ENCODE peak calls at places on chromosomes 1 and 21, in five cellular contexts. One of them, this sample, is unnamed.

GRCh38 chr1:220813013-220813412 is 26.3 kb downstream of the MTARC1 start:
- DNase-seq in DMS79: no peak
- DNase-seq in AG09309: no peak
- DNase-seq in retinal pigment epithelial cell: no peak
- DNase-seq in nephron progenitor cell: no peak
- DNase-seq in this sample: no peak

GRCh38 chr1:9728451-9729295 is 77.1 kb downstream of the PIK3CD start:
- DNase-seq in AG09309: no peak
- DNase-seq in retinal pigment epithelial cell: no peak
- DNase-seq in DMS79: no peak
- DNase-seq in nephron progenitor cell: no peak
- DNase-seq in this sample: no peak

GRCh38 chr1:25779387-25779786 is 20.6 kb upstream of the SELENON start:
- DNase-seq in retinal pigment epithelial cell: no peak
- DNase-seq in AG09309: no peak
- DNase-seq in nephron progenitor cell: no peak
- DNase-seq in DMS79: no peak
- DNase-seq in this sample: no peak

GRCh38 chr1:46410156-46411009 is 16.3 kb downstream of the FAAH start:
- DNase-seq in nephron progenitor cell: no peak
- DNase-seq in retinal pigment epithelial cell: no peak
- DNase-seq in AG09309: no peak
- DNase-seq in DMS79: no peak
- DNase-seq in this sample: no peak

GRCh38 chr1:192589813-192590212 is 14.2 kb downstream of the RGS1 start:
- DNase-seq in DMS79: no peak
- DNase-seq in AG09309: no peak
- DNase-seq in nephron progenitor cell: no peak
- DNase-seq in retinal pigment epithelial cell: no peak
- DNase-seq in this sample: no peak

GRCh38 chr1:176694713-176695112 is 231.7 kb downstream of the PAPPA2 start:
- DNase-seq in AG09309: no peak
- DNase-seq in nephron progenitor cell: no peak
- DNase-seq in DMS79: no peak
- DNase-seq in retinal pigment epithelial cell: no peak
- DNase-seq in this sample: no peak

GRCh38 chr21:45029968-45030636 is 44.3 kb upstream of the ADARB1 start:
- DNase-seq in nephron progenitor cell: peak
- DNase-seq in retinal pigment epithelial cell: no peak
- DNase-seq in AG09309: no peak
- DNase-seq in DMS79: no peak
- DNase-seq in this sample: no peak

GRCh38 chr1:14937288-14937949 is 216.1 kb upstream of the TMEM51 start:
- DNase-seq in retinal pigment epithelial cell: no peak
- DNase-seq in DMS79: peak
- DNase-seq in nephron progenitor cell: no peak
- DNase-seq in AG09309: no peak
- DNase-seq in this sample: no peak

GRCh38 chr1:80869299-80869698 is 931.4 kb upstream of the ADGRL2 start:
- DNase-seq in nephron progenitor cell: no peak
- DNase-seq in retinal pigment epithelial cell: no peak
- DNase-seq in DMS79: no peak
- DNase-seq in AG09309: no peak
- DNase-seq in this sample: no peak

This sample was measured in GM04503.